ENCODE peak calls at places on chromosome 13, in ten cellular contexts. M is fibroblast of lung; G is HTR-8/SVneo; N is DMS153; S is mucosa of gallbladder; X is EH; Q is HT-29; J is stimulated activated CD8-positive, alpha-beta memory T cell treated with anti-CD3 and anti-CD28 coated beads, Interleukin-7, amount 100 ng/mL, for 48 hours; T is astrocyte of the spinal cord; H is suprapubic skin. U is an unnamed sample.

GRCh38 chr13:45472171-45472705 is 7.5 kb downstream of the COG3 start:
- DNase-seq in Q (no peak), N (no peak), X (peak), T (peak), H (no peak), M (peak), S (no peak), J (no peak), G (no peak), U (no peak)

GRCh38 chr13:46659413-46660065 is 106.6 kb downstream of the LRCH1 start:
- DNase-seq in G (no peak), T (no peak), H (no peak), Q (peak), N (no peak), J (no peak), M (no peak), X (no peak), S (peak), U (no peak)

GRCh38 chr13:19766637-19767036 is 16.1 kb downstream of the PSPC1 start:
- DNase-seq in T (no peak), N (no peak), M (no peak), J (no peak), X (no peak), H (no peak), Q (no peak), S (no peak), G (no peak), U (no peak)

GRCh38 chr13:48731957-48732569 is 78.3 kb downstream of the CYSLTR2 start:
- DNase-seq in T (no peak), X (peak), M (no peak), G (no peak), J (peak), H (no peak), Q (peak), N (no peak), S (peak), U (no peak)

GRCh38 chr13:102012299-102013293 is 389.3 kb downstream of the FGF14 start:
- DNase-seq in Q (no peak), M (no peak), H (no peak), G (no peak), J (no peak), X (no peak), S (no peak), T (no peak), N (no peak), U (no peak)

GRCh38 chr13:52449323-52450011 is 967 bp downstream of the VPS36 start:
- DNase-seq in N (no peak), G (no peak), X (no peak), J (no peak), T (no peak), S (no peak), Q (no peak), M (no peak), H (no peak), U (no peak)

GRCh38 chr13:39023316-39023715 is 14.6 kb downstream of the PROSER1 start:
- DNase-seq in S (no peak), J (no peak), T (no peak), Q (no peak), N (no peak), M (peak), X (peak), H (no peak), G (no peak), U (no peak)

GRCh38 chr13:32791545-32792172 is 205.4 kb downstream of the PDS5B start:
- DNase-seq in T (peak), Q (peak), M (no peak), X (peak), S (no peak), G (no peak), J (peak), N (no peak), H (no peak), U (no peak)

GRCh38 chr13:49651775-49652690 is 23.7 kb downstream of the ARL11 start:
- DNase-seq in S (no peak), H (no peak), M (no peak), Q (no peak), N (peak), T (no peak), J (no peak), G (no peak), X (no peak), U (no peak)

GRCh38 chr13:36076211-36076610 is 55.0 kb downstream of the DCLK1 start:
- DNase-seq in X (no peak), Q (no peak), H (no peak), N (no peak), S (no peak), M (no peak), J (no peak), T (no peak), G (no peak), U (no peak)

GRCh38 chr13:95226476-95226875 is 74.8 kb downstream of the ABCC4 start:
- DNase-seq in Q (peak), N (no peak), S (no peak), T (no peak), J (no peak), X (no peak), M (no peak), G (no peak), H (no peak), U (no peak)